ENCODE peak calls at places on chromosomes 11 and 22, in nine cellular contexts. C is cardiac muscle cell; U is body of pancreas; G is lower lobe of right lung; S is neural progenitor cell; K is GM23248; R is heart right ventricle; O is CD4-positive, CD25-positive, alpha-beta regulatory T cell; P is prostate gland. Y is an unnamed sample.
A peak's percentile ranks its signal among the peaks of the same experiment; 100 is the strongest.

GRCh38 chr11:75435571-75435925 is 2.5 kb upstream of the KLHL35 start:
- DNase-seq in U (no peak), R (no peak), O (no peak), S (no peak), P (no peak), G (no peak), C (no peak), K (no peak), Y (no peak)

GRCh38 chr11:90845799-90846198 is 623.0 kb upstream of the CHORDC1 start:
- DNase-seq in G (no peak), O (no peak), C (no peak), K (no peak), P (no peak), S (no peak), R (no peak), U (no peak), Y (no peak)

GRCh38 chr11:63614136-63614664 is at the start of gene PLAAT3:
- DNase-seq in P (no peak), O (peak; percentile 27), C (peak; percentile 83), U (peak; percentile 83), G (peak; percentile 93), S (peak; percentile 76), R (peak; percentile 90), K (peak; percentile 61), Y (peak; percentile 92)

GRCh38 chr11:127063191-127063590 is 62.6 kb upstream of the KIRREL3 start:
- DNase-seq in K (peak; percentile 71), O (no peak), U (no peak), P (no peak), S (no peak), G (no peak), R (no peak), C (no peak), Y (no peak)

GRCh38 chr11:6995703-6996102 is 24.4 kb downstream of the ZNF214 start:
- DNase-seq in K (no peak), G (no peak), C (no peak), O (no peak), R (no peak), P (no peak), S (no peak), U (no peak), Y (no peak)

GRCh38 chr11:117720061-117720511 is 76.9 kb downstream of the DSCAML1 start:
- DNase-seq in U (no peak), O (no peak), K (no peak), C (no peak), G (no peak), R (no peak), P (no peak), S (peak; percentile 81), Y (no peak)

GRCh38 chr22:27512283-27512761 is 289.2 kb downstream of the MN1 start:
- DNase-seq in G (peak; percentile 61), P (peak; percentile 15), C (peak; percentile 98), K (peak; percentile 94), S (no peak), U (peak; percentile 81), R (peak; percentile 84), O (no peak), Y (peak; percentile 54)

GRCh38 chr22:35552186-35552842 is 11.7 kb downstream of the RASD2 start:
- DNase-seq in G (no peak), R (no peak), O (peak; percentile 93), C (peak; percentile 43), U (no peak), S (peak; percentile 77), K (peak; percentile 46), P (no peak), Y (no peak)

GRCh38 chr22:43630451-43630850 is 181.7 kb downstream of the EFCAB6 start:
- DNase-seq in C (no peak), P (no peak), R (no peak), S (no peak), G (no peak), K (no peak), U (no peak), O (no peak), Y (no peak)

GRCh38 chr11:39149214-39149613 is 2310.2 kb downstream of the LRRC4C start:
- DNase-seq in G (no peak), U (no peak), R (no peak), O (no peak), P (no peak), S (no peak), K (no peak), C (no peak), Y (no peak)

GRCh38 chr11:20058749-20059458 is 101.4 kb downstream of the DBX1 start:
- DNase-seq in O (no peak), S (no peak), K (peak; percentile 14), R (no peak), P (no peak), U (no peak), G (no peak), C (no peak), Y (no peak)

GRCh38 chr11:98107736-98108135 is 913.0 kb upstream of the CNTN5 start:
- DNase-seq in S (no peak), G (no peak), P (no peak), U (no peak), C (peak; percentile 3), O (no peak), K (no peak), R (no peak), Y (no peak)

GRCh38 chr11:126029805-126030204 is 32.9 kb downstream of the CDON start:
- DNase-seq in P (no peak), U (no peak), R (no peak), G (no peak), K (no peak), C (no peak), O (no peak), S (no peak), Y (no peak)

GRCh38 chr11:97764605-97765004 is 1256.1 kb upstream of the CNTN5 start:
- DNase-seq in C (peak; percentile 8), G (no peak), O (no peak), S (no peak), R (no peak), P (no peak), K (no peak), U (no peak), Y (no peak)

GRCh38 chr11:30412509-30412908 is 89.6 kb downstream of the ARL14EP start:
- DNase-seq in R (no peak), P (no peak), G (no peak), K (no peak), U (no peak), C (no peak), O (no peak), S (no peak), Y (no peak)

GRCh38 chr11:30406978-30407762 is 84.3 kb downstream of the ARL14EP start:
- DNase-seq in R (no peak), C (no peak), S (peak; percentile 64), G (no peak), U (no peak), P (no peak), O (no peak), K (no peak), Y (no peak)

GRCh38 chr11:30414283-30414682 is 91.4 kb downstream of the ARL14EP start:
- DNase-seq in O (no peak), R (no peak), S (no peak), K (no peak), P (no peak), G (no peak), C (no peak), U (no peak), Y (no peak)

DNA sequence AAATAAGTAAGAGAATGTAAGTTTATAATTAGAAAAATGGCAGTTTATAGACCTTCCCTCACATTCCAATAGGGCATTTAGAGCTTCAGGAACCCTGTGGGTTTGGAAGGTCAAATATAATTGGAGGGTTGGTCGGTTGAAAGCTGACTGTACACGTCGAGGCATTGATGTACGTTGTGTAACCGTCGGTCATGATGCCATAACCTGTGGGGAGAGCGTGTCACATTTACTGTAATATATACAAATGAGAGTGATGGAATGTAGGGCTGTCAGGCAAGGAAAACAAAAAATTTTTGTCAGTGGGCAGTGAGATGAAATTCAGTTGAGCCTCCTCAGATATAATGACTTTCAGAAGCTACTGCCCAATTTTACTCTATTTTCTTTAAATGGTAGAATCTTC is 88.5 kb downstream of the ARL14EP start:
- DNase-seq in R (no peak), U (no peak), G (no peak), C (no peak), O (no peak), S (no peak), K (no peak), P (no peak), Y (no peak)
- H3K36me3 ChIP-seq in R (no peaks in the 10 kb centered on the region), U (no peaks in the 10 kb centered on the region), G (no peaks in the 10 kb centered on the region), C (peaks cover 6% of the 10 kb centered on the region), O (no peaks in the 10 kb centered on the region), S (no peaks in the 10 kb centered on the region), K (no peaks in the 10 kb centered on the region), P (no peaks in the 10 kb centered on the region), Y (no peaks in the 10 kb centered on the region)

DNA sequence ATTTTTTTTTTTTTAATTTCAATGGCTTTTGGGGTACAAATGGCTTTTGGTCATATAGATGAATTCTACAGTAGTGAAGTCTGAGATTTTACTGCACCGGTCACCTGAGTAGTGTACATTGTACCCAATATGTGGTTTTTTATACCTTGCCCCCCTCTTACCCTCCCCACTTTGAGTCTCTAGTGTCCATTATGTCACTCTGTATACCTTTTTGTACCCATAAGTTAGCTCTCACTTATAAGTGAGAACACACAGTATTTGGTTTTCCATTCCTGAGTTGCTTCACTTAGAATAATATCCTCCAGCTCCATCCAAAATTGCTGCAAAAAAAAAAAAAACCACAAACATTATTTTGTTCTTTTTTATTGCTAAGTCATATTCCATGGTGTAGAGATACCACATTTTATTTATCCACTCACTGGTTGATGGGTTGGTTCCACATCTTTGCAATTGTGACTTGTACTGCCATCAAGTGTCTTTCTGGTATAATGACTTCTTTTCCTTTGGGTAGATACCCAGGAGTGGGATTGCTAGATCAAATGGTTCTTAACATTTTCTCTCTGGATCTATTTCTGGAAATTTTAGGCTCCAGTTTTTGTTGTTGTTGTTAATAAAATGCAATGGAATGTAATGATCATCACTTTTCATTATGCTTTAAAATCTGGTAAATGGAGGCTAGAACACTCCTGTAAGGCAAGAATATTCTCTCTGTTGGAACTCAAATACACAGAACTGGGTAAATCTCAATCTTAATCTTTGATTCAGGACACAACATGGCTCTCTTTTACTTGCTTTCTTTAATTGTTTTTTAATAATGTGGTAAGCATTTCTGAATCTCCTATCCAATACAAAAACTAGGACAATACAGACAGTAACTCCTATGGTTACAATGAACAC is 10.3 kb downstream of the NEAT1 start:
- DNase-seq in S (no peak), U (no peak), O (peak; percentile 58), G (no peak), K (peak; percentile 62), P (no peak), C (peak; percentile 64), R (no peak), Y (no peak)
- H3K4me1 ChIP-seq in S (peaks cover 5% of the 10 kb centered on the region), U (peaks cover 77% of the 10 kb centered on the region), O (peaks cover 53% of the 10 kb centered on the region), G (peaks cover 98% of the 10 kb centered on the region), K (peaks cover 54% of the 10 kb centered on the region), P (no peaks in the 10 kb centered on the region), C (peaks cover 16% of the 10 kb centered on the region), R (peaks cover 74% of the 10 kb centered on the region), Y (peaks cover 7% of the 10 kb centered on the region)

GRCh38 chr22:36731916-36732315 is 28.4 kb upstream of the CACNG2 start:
- DNase-seq in P (no peak), O (no peak), S (no peak), K (no peak), R (no peak), G (no peak), C (no peak), U (no peak), Y (no peak)
- H3K27me3 ChIP-seq in P (peaks cover 2% of the 10 kb centered on the region), O (no peaks in the 10 kb centered on the region), S (peaks cover 6% of the 10 kb centered on the region), K (peaks cover 36% of the 10 kb centered on the region), R (no peaks in the 10 kb centered on the region), G (peaks cover 16% of the 10 kb centered on the region), C (peaks cover 13% of the 10 kb centered on the region), U (no peaks in the 10 kb centered on the region), Y (no peaks in the 10 kb centered on the region)

DNA sequence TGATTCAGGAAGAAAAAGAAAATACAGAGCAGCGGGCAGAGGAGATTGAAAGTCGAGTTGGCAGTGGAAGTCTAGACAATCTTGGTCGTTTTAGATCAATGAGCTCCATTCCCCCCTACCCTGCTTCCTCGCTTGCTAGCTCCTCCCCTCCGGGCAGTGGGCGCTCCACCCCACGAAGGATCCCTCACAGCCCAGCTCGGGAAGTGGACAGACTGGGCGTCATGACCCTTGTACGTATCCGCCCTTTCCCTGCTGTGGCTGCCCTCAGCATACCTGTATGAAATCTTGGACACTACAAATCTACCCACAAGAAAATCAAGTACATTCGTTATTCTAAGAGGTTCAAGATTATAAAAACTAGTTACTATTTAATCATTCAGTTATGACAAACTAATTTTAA is 50.1 kb upstream of the CTTN start:
- DNase-seq in C (no peak), P (no peak), R (no peak), O (no peak), K (no peak), U (no peak), S (no peak), G (no peak), Y (no peak)
- H3K36me3 ChIP-seq in C (peaks cover 42% of the 10 kb centered on the region), P (peaks cover 7% of the 10 kb centered on the region), R (no peaks in the 10 kb centered on the region), O (peaks cover 64% of the 10 kb centered on the region), K (peaks cover 15% of the 10 kb centered on the region), U (no peaks in the 10 kb centered on the region), S (peaks cover 3% of the 10 kb centered on the region), G (peaks cover 82% of the 10 kb centered on the region), Y (peaks cover 10% of the 10 kb centered on the region)